ENCODE peak calls at places on chromosomes 1 and 21, in five cellular contexts. W is NB4, F is lower leg skin, J is prostate gland, K is suprapubic skin. G is an unnamed sample.

GRCh38 chr1:32636793-32637561 is 13.4 kb downstream of the ZBTB8OS start:
- DNase-seq in W (peak), F (no peak), J (no peak), K (no peak), G (no peak)

GRCh38 chr1:189311915-189312314 is 1165.7 kb downstream of the BRINP3 start:
- DNase-seq in W (no peak), F (no peak), J (no peak), K (no peak), G (no peak)

GRCh38 chr1:168396940-168397680 is 116.4 kb downstream of the TBX19 start:
- DNase-seq in W (no peak), F (no peak), J (no peak), K (no peak), G (no peak)

GRCh38 chr1:229629251-229629650 is 3.2 kb downstream of the URB2 start:
- DNase-seq in W (no peak), F (no peak), J (no peak), K (no peak), G (no peak)

GRCh38 chr1:22922640-22923039 is 50.0 kb downstream of the LACTBL1 start:
- DNase-seq in W (no peak), F (no peak), J (no peak), K (no peak), G (no peak)

GRCh38 chr1:39995973-39996393 is 41.0 kb downstream of the MFSD2A start:
- DNase-seq in W (no peak), F (no peak), J (no peak), K (no peak), G (no peak)

GRCh38 chr1:1239624-1240347 is 6.7 kb downstream of the C1QTNF12 start:
- DNase-seq in W (no peak), F (no peak), J (no peak), K (no peak), G (no peak)

GRCh38 chr21:34592120-34592561 is 22.8 kb downstream of the RCAN1 start:
- DNase-seq in W (no peak), F (no peak), J (no peak), K (no peak), G (no peak)

GRCh38 chr21:46667191-46667734 is 31.8 kb downstream of the PRMT2 start:
- DNase-seq in W (peak), F (no peak), J (no peak), K (no peak), G (no peak)

GRCh38 chr21:46172863-46173528 is 11.3 kb downstream of the SPATC1L start:
- DNase-seq in W (no peak), F (no peak), J (no peak), K (peak), G (no peak)

GRCh38 chr1:51236548-51237312 is 657 bp downstream of the RNF11 start:
- DNase-seq in W (peak), F (peak), J (peak), K (no peak), G (no peak)

GRCh38 chr1:41475859-41476567 is 8.5 kb downstream of the EDN2 start:
- DNase-seq in W (no peak), F (no peak), J (no peak), K (no peak), G (no peak)

GRCh38 chr1:185244015-185244747 is 72.9 kb downstream of the IVNS1ABP start:
- DNase-seq in W (peak), F (no peak), J (no peak), K (no peak), G (no peak)

GRCh38 chr1:95003433-95003738 is 69.4 kb downstream of the ALG14 start:
- DNase-seq in W (no peak), F (no peak), J (no peak), K (no peak), G (peak)

GRCh38 chr1:224338150-224338838 is 8.3 kb upstream of the NVL start:
- DNase-seq in W (peak), F (no peak), J (no peak), K (no peak), G (no peak)

GRCh38 chr1:224343679-224344078 is 13.0 kb upstream of the CNIH4 start:
- DNase-seq in W (no peak), F (no peak), J (no peak), K (no peak), G (no peak)

GRCh38 chr1:224339422-224340033 is 9.6 kb upstream of the NVL start:
- DNase-seq in W (no peak), F (no peak), J (no peak), K (no peak), G (no peak)

GRCh38 chr1:224340711-224341384 is 10.9 kb upstream of the NVL start:
- DNase-seq in W (peak), F (no peak), J (no peak), K (no peak), G (no peak)
- H3K4me3 ChIP-seq in W (peak), F (peak), J (peak), K (peak), G (peak)

GRCh38 chr1:234969630-234970370 is 158.8 kb downstream of the TOMM20 start:
- DNase-seq in W (no peak), F (no peak), J (no peak), K (peak), G (no peak)
- TF ChIP-seq POLR2A in W (no peak), F (no peak), J (no peak), K (no peak), G (no peak)

DNA sequence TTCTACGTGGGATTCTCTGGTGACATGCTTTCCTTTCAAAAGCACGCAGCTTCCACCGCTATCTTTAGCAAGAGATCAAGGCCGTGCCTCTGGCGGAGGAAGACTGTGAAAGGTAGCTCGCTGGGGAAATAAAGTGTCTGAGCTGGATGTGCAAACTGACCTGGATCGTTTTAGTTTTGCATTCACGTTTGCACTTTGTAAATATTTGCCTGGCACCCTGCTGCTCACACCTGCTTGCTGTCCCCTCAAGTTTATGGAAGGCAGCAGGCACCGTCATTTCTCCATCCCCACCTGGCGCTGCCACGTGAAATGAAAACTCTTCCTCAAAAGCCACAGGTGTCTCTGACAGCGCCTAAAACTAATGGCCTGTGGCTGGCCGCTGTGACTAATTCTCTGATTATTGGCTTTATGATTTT is 44.0 kb upstream of the TARDBP start:
- DNase-seq in W (no peak), F (no peak), J (no peak), K (no peak), G (no peak)
- H3K4me3 ChIP-seq in W (no peak), F (no peak), J (no peak), K (no peak), G (peak)

GRCh38 chr1:226940029-226940805 is at the start of gene COQ8A:
- DNase-seq in W (peak), F (peak), J (peak), K (peak), G (peak)
- TF ChIP-seq POLR2A in W (peak), F (peak), J (no peak), K (no peak), G (peak)

G was measured in esophagus muscularis mucosa.